ENCODE peak calls at places on chromosome 21, in eight cellular contexts. One of them, this sample, is unnamed.

GRCh38 chr21:41878831-41879189 is 334 bp downstream of the PRDM15 start:
- DNase-seq in heart left ventricle: peak
- DNase-seq in tibial nerve: peak
- DNase-seq in neural crest cell: peak
- DNase-seq in osteocyte: peak
- DNase-seq in dorsolateral prefrontal cortex: peak
- DNase-seq in endothelial cell: peak
- DNase-seq in coronary artery: no peak
- DNase-seq in this sample: peak

GRCh38 chr21:39116761-39117425 is 66.4 kb downstream of the PSMG1 start:
- DNase-seq in heart left ventricle: no peak
- DNase-seq in tibial nerve: no peak
- DNase-seq in neural crest cell: no peak
- DNase-seq in osteocyte: no peak
- DNase-seq in dorsolateral prefrontal cortex: no peak
- DNase-seq in endothelial cell: no peak
- DNase-seq in coronary artery: no peak
- DNase-seq in this sample: no peak

GRCh38 chr21:45537111-45537745 is 5.0 kb downstream of the SLC19A1 start:
- DNase-seq in heart left ventricle: peak
- DNase-seq in tibial nerve: no peak
- DNase-seq in neural crest cell: no peak
- DNase-seq in osteocyte: no peak
- DNase-seq in dorsolateral prefrontal cortex: peak
- DNase-seq in endothelial cell: no peak
- DNase-seq in coronary artery: no peak
- DNase-seq in this sample: peak

GRCh38 chr21:44709426-44710293 is 1.7 kb downstream of the TSPEAR start:
- DNase-seq in heart left ventricle: no peak
- DNase-seq in tibial nerve: no peak
- DNase-seq in neural crest cell: no peak
- DNase-seq in osteocyte: peak
- DNase-seq in dorsolateral prefrontal cortex: no peak
- DNase-seq in endothelial cell: no peak
- DNase-seq in coronary artery: peak
- DNase-seq in this sample: peak

GRCh38 chr21:39263372-39263771 is 50.1 kb downstream of the BRWD1 start:
- DNase-seq in heart left ventricle: no peak
- DNase-seq in tibial nerve: no peak
- DNase-seq in neural crest cell: no peak
- DNase-seq in osteocyte: no peak
- DNase-seq in dorsolateral prefrontal cortex: no peak
- DNase-seq in endothelial cell: no peak
- DNase-seq in coronary artery: no peak
- DNase-seq in this sample: no peak

GRCh38 chr21:43847301-43847700 is 17.7 kb upstream of the AGPAT3 start:
- DNase-seq in heart left ventricle: no peak
- DNase-seq in tibial nerve: no peak
- DNase-seq in neural crest cell: no peak
- DNase-seq in osteocyte: no peak
- DNase-seq in dorsolateral prefrontal cortex: no peak
- DNase-seq in endothelial cell: no peak
- DNase-seq in coronary artery: no peak
- DNase-seq in this sample: no peak

GRCh38 chr21:20882462-20883415 is 115.5 kb upstream of the NCAM2 start:
- DNase-seq in heart left ventricle: no peak
- DNase-seq in tibial nerve: peak
- DNase-seq in neural crest cell: peak
- DNase-seq in osteocyte: no peak
- DNase-seq in dorsolateral prefrontal cortex: peak
- DNase-seq in endothelial cell: peak
- DNase-seq in coronary artery: no peak
- DNase-seq in this sample: peak

GRCh38 chr21:30256100-30256499 is 26.6 kb downstream of the KRTAP24-1 start:
- DNase-seq in heart left ventricle: no peak
- DNase-seq in tibial nerve: no peak
- DNase-seq in neural crest cell: no peak
- DNase-seq in osteocyte: no peak
- DNase-seq in dorsolateral prefrontal cortex: no peak
- DNase-seq in endothelial cell: no peak
- DNase-seq in coronary artery: no peak
- DNase-seq in this sample: no peak

GRCh38 chr21:42850866-42851391 is 28.4 kb downstream of the WDR4 start:
- DNase-seq in heart left ventricle: no peak
- DNase-seq in tibial nerve: no peak
- DNase-seq in neural crest cell: no peak
- DNase-seq in osteocyte: peak
- DNase-seq in dorsolateral prefrontal cortex: no peak
- DNase-seq in endothelial cell: peak
- DNase-seq in coronary artery: no peak
- DNase-seq in this sample: no peak

GRCh38 chr21:23541571-23541970 is 2065.7 kb downstream of the MRPL39 start:
- DNase-seq in heart left ventricle: no peak
- DNase-seq in tibial nerve: no peak
- DNase-seq in neural crest cell: no peak
- DNase-seq in osteocyte: no peak
- DNase-seq in dorsolateral prefrontal cortex: no peak
- DNase-seq in endothelial cell: no peak
- DNase-seq in coronary artery: no peak
- DNase-seq in this sample: no peak

GRCh38 chr21:38219049-38219628 is 37.7 kb upstream of the KCNJ15 start:
- DNase-seq in heart left ventricle: peak
- DNase-seq in tibial nerve: peak
- DNase-seq in neural crest cell: peak
- DNase-seq in osteocyte: no peak
- DNase-seq in dorsolateral prefrontal cortex: peak
- DNase-seq in endothelial cell: peak
- DNase-seq in coronary artery: no peak
- DNase-seq in this sample: peak

GRCh38 chr21:41653944-41654625 is 112.8 kb downstream of the RIPK4 start:
- DNase-seq in heart left ventricle: no peak
- DNase-seq in tibial nerve: no peak
- DNase-seq in neural crest cell: no peak
- DNase-seq in osteocyte: no peak
- DNase-seq in dorsolateral prefrontal cortex: no peak
- DNase-seq in endothelial cell: no peak
- DNase-seq in coronary artery: no peak
- DNase-seq in this sample: no peak

GRCh38 chr21:44706026-44706705 is 5.2 kb downstream of the TSPEAR start:
- DNase-seq in heart left ventricle: no peak
- DNase-seq in tibial nerve: no peak
- DNase-seq in neural crest cell: no peak
- DNase-seq in osteocyte: peak
- DNase-seq in dorsolateral prefrontal cortex: no peak
- DNase-seq in endothelial cell: no peak
- DNase-seq in coronary artery: peak
- DNase-seq in this sample: no peak

GRCh38 chr21:45603481-45603880 is 40.0 kb upstream of the PCBP3 start:
- DNase-seq in heart left ventricle: no peak
- DNase-seq in tibial nerve: no peak
- DNase-seq in neural crest cell: no peak
- DNase-seq in osteocyte: no peak
- DNase-seq in dorsolateral prefrontal cortex: no peak
- DNase-seq in endothelial cell: no peak
- DNase-seq in coronary artery: no peak
- DNase-seq in this sample: no peak

GRCh38 chr21:44599264-44600029 is 950 bp upstream of the KRTAP10-7 start:
- DNase-seq in heart left ventricle: no peak
- DNase-seq in tibial nerve: no peak
- DNase-seq in neural crest cell: no peak
- DNase-seq in osteocyte: peak
- DNase-seq in dorsolateral prefrontal cortex: no peak
- DNase-seq in endothelial cell: no peak
- DNase-seq in coronary artery: no peak
- DNase-seq in this sample: no peak

DNA sequence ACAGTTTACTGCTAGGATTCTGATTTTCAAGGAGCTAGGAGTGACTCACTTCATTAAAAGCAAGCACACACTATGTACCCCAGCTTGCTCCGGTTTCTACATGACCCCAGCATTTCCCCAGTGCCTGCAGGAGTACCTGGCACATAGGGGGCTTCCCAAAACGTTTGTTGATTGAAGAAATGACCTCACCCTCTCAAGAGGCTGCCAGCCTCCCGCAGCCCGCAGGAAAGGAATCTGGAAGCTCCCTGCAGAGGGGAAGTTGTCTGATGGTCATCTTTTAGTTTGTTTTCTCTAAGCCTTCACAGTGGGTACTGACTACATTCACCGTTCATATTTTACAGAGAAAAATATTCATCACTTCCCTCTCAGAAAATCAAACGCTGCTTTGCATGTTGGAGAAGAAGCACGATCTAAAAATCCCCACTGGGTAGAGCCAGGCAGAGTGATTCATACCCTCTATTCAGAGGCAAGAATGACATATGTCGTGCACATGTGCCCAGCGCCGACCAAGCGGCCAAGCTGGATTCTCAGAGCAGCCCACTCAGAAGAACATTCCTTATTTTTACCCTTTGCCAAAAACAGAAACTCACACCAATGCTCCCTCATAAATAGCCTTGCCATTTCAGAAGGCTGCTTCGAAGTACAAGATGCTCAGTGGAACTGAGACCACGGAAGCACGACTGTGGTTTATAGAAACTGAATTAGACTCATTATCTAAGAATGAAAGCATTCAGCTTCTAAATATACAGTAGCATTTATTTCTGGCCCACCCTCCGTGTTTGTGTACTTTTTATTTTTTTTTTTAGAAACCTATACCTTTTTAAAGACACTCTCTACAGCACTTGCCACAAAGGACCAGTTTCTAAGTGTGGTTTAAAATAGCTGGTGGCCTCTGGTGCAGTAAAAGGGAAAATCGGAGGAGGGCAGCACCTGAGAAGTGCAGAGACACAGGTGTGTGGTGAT is 143.2 kb downstream of the MIS18A start:
- DNase-seq in heart left ventricle: no peak
- DNase-seq in tibial nerve: no peak
- DNase-seq in neural crest cell: no peak
- DNase-seq in osteocyte: no peak
- DNase-seq in dorsolateral prefrontal cortex: peak
- DNase-seq in endothelial cell: no peak
- DNase-seq in coronary artery: no peak
- DNase-seq in this sample: no peak
- TF ChIP-seq CTCF in heart left ventricle: no peak
- TF ChIP-seq CTCF in tibial nerve: no peak
- TF ChIP-seq CTCF in neural crest cell: no peak
- TF ChIP-seq CTCF in osteocyte: no peak
- TF ChIP-seq CTCF in dorsolateral prefrontal cortex: no peak
- TF ChIP-seq CTCF in endothelial cell: no peak
- TF ChIP-seq CTCF in coronary artery: no peak
- TF ChIP-seq CTCF in this sample: no peak

DNA sequence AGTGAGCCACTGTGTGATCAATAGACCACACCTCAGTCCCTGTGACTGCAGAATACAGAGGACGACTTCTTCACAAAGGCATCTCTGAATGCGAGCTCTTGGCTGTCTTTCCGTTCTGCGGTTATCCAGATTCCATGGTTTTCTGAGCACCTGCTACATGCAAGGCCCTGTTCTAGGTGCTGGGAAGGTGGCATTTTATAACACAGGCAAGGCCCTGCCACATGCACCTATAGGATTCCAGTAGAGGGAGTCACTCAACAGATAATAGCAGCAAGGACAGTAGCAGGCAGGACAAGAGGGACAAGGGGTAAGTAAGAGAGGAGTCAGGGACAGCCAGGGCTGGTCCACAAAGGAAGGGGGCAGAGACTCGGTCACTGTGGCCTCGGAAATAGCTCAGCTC is 9.0 kb downstream of the URB1 start:
- DNase-seq in heart left ventricle: no peak
- DNase-seq in tibial nerve: no peak
- DNase-seq in neural crest cell: no peak
- DNase-seq in osteocyte: no peak
- DNase-seq in dorsolateral prefrontal cortex: no peak
- DNase-seq in endothelial cell: no peak
- DNase-seq in coronary artery: no peak
- DNase-seq in this sample: no peak
- TF ChIP-seq CTCF in heart left ventricle: no peak
- TF ChIP-seq CTCF in tibial nerve: no peak
- TF ChIP-seq CTCF in neural crest cell: no peak
- TF ChIP-seq CTCF in osteocyte: no peak
- TF ChIP-seq CTCF in dorsolateral prefrontal cortex: no peak
- TF ChIP-seq CTCF in endothelial cell: no peak
- TF ChIP-seq CTCF in coronary artery: no peak
- TF ChIP-seq CTCF in this sample: no peak

GRCh38 chr21:36692844-36693143 is 6.1 kb upstream of the SIM2 start:
- DNase-seq in heart left ventricle: no peak
- DNase-seq in tibial nerve: no peak
- DNase-seq in neural crest cell: no peak
- DNase-seq in osteocyte: no peak
- DNase-seq in dorsolateral prefrontal cortex: no peak
- DNase-seq in endothelial cell: no peak
- DNase-seq in coronary artery: no peak
- DNase-seq in this sample: no peak

GRCh38 chr21:36692125-36692843 is 6.6 kb upstream of the SIM2 start:
- DNase-seq in heart left ventricle: no peak
- DNase-seq in tibial nerve: no peak
- DNase-seq in neural crest cell: peak
- DNase-seq in osteocyte: no peak
- DNase-seq in dorsolateral prefrontal cortex: no peak
- DNase-seq in endothelial cell: peak
- DNase-seq in coronary artery: no peak
- DNase-seq in this sample: no peak

GRCh38 chr21:36693144-36694040 is 5.5 kb upstream of the SIM2 start:
- DNase-seq in heart left ventricle: no peak
- DNase-seq in tibial nerve: no peak
- DNase-seq in neural crest cell: peak
- DNase-seq in osteocyte: no peak
- DNase-seq in dorsolateral prefrontal cortex: no peak
- DNase-seq in endothelial cell: peak
- DNase-seq in coronary artery: no peak
- DNase-seq in this sample: no peak

GRCh38 chr21:36690637-36691538 is 8.0 kb upstream of the SIM2 start:
- DNase-seq in heart left ventricle: no peak
- DNase-seq in tibial nerve: no peak
- DNase-seq in neural crest cell: no peak
- DNase-seq in osteocyte: no peak
- DNase-seq in dorsolateral prefrontal cortex: no peak
- DNase-seq in endothelial cell: no peak
- DNase-seq in coronary artery: no peak
- DNase-seq in this sample: no peak

GRCh38 chr21:36691539-36692124 is 7.3 kb upstream of the SIM2 start:
- DNase-seq in heart left ventricle: no peak
- DNase-seq in tibial nerve: no peak
- DNase-seq in neural crest cell: no peak
- DNase-seq in osteocyte: no peak
- DNase-seq in dorsolateral prefrontal cortex: no peak
- DNase-seq in endothelial cell: peak
- DNase-seq in coronary artery: no peak
- DNase-seq in this sample: no peak
- TF ChIP-seq CTCF in heart left ventricle: no peak
- TF ChIP-seq CTCF in tibial nerve: no peak
- TF ChIP-seq CTCF in neural crest cell: no peak
- TF ChIP-seq CTCF in osteocyte: no peak
- TF ChIP-seq CTCF in dorsolateral prefrontal cortex: no peak
- TF ChIP-seq CTCF in endothelial cell: no peak
- TF ChIP-seq CTCF in coronary artery: no peak
- TF ChIP-seq CTCF in this sample: no peak

DNA sequence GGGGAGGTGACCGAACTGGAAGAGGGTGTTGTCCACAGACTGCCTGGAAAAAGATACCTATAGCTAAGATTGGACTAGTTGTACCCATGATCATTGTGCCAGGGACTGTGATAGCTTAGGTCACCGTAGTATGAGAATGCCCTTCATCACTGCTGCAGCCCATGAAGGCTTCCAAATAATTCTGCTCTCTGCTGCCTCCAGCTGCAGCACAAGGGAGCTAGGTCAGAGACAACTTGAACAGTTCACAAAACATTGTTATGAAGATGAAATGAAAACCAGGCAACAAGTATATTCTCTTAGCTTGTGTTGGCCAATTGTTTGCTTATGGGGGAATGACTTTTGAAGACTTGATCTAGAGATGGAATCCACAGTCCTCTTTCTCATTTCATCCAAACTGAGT is 246.7 kb downstream of the MRPL39 start:
- DNase-seq in heart left ventricle: no peak
- DNase-seq in tibial nerve: no peak
- DNase-seq in neural crest cell: no peak
- DNase-seq in osteocyte: no peak
- DNase-seq in dorsolateral prefrontal cortex: no peak
- DNase-seq in endothelial cell: no peak
- DNase-seq in coronary artery: no peak
- DNase-seq in this sample: no peak
- TF ChIP-seq CTCF in heart left ventricle: no peak
- TF ChIP-seq CTCF in tibial nerve: no peak
- TF ChIP-seq CTCF in neural crest cell: no peak
- TF ChIP-seq CTCF in osteocyte: peak
- TF ChIP-seq CTCF in dorsolateral prefrontal cortex: no peak
- TF ChIP-seq CTCF in endothelial cell: no peak
- TF ChIP-seq CTCF in coronary artery: no peak
- TF ChIP-seq CTCF in this sample: no peak

This sample was measured in thyroid gland.